ENCODE peak calls at places on chromosome 3, in six cellular contexts. E, U, B, Q, F and I are unnamed samples.

GRCh38 chr3:72342450-72342849 is 505.8 kb downstream of the SHQ1 start:
- DNase-seq in U (no peak), B (no peak), Q (no peak), E (peak), F (no peak), I (no peak)

GRCh38 chr3:31377045-31377642 is 155.6 kb upstream of the STT3B start:
- DNase-seq in B (no peak), U (peak), F (peak), Q (no peak), E (no peak), I (no peak)

GRCh38 chr3:29186131-29186599 is 94.7 kb upstream of the RBMS3 start:
- DNase-seq in E (no peak), F (no peak), U (no peak), B (no peak), Q (no peak), I (no peak)

GRCh38 chr3:73766599-73767378 is 142.0 kb upstream of the PDZRN3 start:
- DNase-seq in F (no peak), Q (no peak), B (no peak), E (no peak), U (no peak), I (no peak)

GRCh38 chr3:183312433-183312832 is 59.4 kb downstream of the B3GNT5 start:
- DNase-seq in U (no peak), Q (no peak), B (no peak), E (no peak), F (no peak), I (no peak)

GRCh38 chr3:151816091-151816604 is 2.2 kb downstream of the AADAC start:
- DNase-seq in Q (no peak), U (peak), E (no peak), F (peak), B (no peak), I (peak)

GRCh38 chr3:23877324-23877980 is 39.3 kb downstream of the NKIRAS1 start:
- DNase-seq in U (peak), B (no peak), F (no peak), Q (no peak), E (no peak), I (no peak)

GRCh38 chr3:132509506-132509905 is 87.6 kb upstream of the ACKR4 start:
- DNase-seq in F (no peak), U (no peak), B (no peak), E (no peak), Q (no peak), I (no peak)

GRCh38 chr3:196255776-196256175 is 31.8 kb downstream of the PCYT1A start:
- DNase-seq in E (no peak), F (no peak), Q (no peak), U (peak), B (no peak), I (no peak)

GRCh38 chr3:122353215-122353614 is 28.2 kb downstream of the CSTA start:
- DNase-seq in B (no peak), Q (no peak), F (no peak), E (no peak), U (no peak), I (no peak)

GRCh38 chr3:14016900-14017475 is 107.7 kb downstream of the CHCHD4 start:
- DNase-seq in Q (no peak), F (no peak), E (no peak), U (peak), B (no peak), I (peak)

GRCh38 chr3:144670560-144670959 is 698.9 kb downstream of the DIPK2A start:
- DNase-seq in B (no peak), F (no peak), Q (no peak), E (no peak), U (no peak), I (no peak)

GRCh38 chr3:11530153-11530721 is 113.5 kb downstream of the VGLL4 start:
- DNase-seq in F (no peak), U (peak), E (no peak), B (no peak), Q (no peak), I (no peak)

GRCh38 chr3:147410126-147410517 is 957 bp downstream of the ZIC1 start:
- DNase-seq in E (no peak), Q (no peak), F (no peak), B (no peak), U (no peak), I (no peak)

GRCh38 chr3:95049841-95050240 is 987.0 kb downstream of the NSUN3 start:
- DNase-seq in F (no peak), Q (no peak), B (no peak), E (no peak), U (no peak), I (no peak)

GRCh38 chr3:123773681-123774431 is 110.3 kb downstream of the MYLK start:
- DNase-seq in B (no peak), F (no peak), Q (no peak), U (no peak), E (no peak), I (no peak)

GRCh38 chr3:29064085-29064484 is 216.8 kb upstream of the RBMS3 start:
- DNase-seq in F (no peak), E (no peak), B (no peak), U (no peak), Q (no peak), I (no peak)

GRCh38 chr3:156382458-156383346 is 172.2 kb downstream of the SSR3 start:
- DNase-seq in U (peak), B (peak), E (no peak), F (peak), Q (peak), I (peak)

GRCh38 chr3:133644768-133645167 is 17.0 kb downstream of the TOPBP1 start:
- DNase-seq in E (no peak), B (no peak), F (no peak), Q (no peak), U (peak), I (no peak)

GRCh38 chr3:172317984-172318383 is 130.3 kb downstream of the GHSR start:
- DNase-seq in B (no peak), U (no peak), Q (no peak), E (no peak), F (no peak), I (peak)

GRCh38 chr3:191085091-191085490 is 114.0 kb upstream of the OSTN start:
- DNase-seq in Q (no peak), U (no peak), B (no peak), E (no peak), F (no peak), I (no peak)

GRCh38 chr3:193016437-193016887 is 98.8 kb upstream of the MB21D2 start:
- DNase-seq in B (no peak), U (no peak), E (no peak), F (peak), Q (no peak), I (no peak)

GRCh38 chr3:150603090-150603887 is at the start of gene SELENOT:
- DNase-seq in B (peak), E (peak), Q (peak), U (peak), F (peak), I (peak)

GRCh38 chr3:39665441-39665840 is 144.0 kb upstream of the MYRIP start:
- DNase-seq in Q (no peak), B (no peak), F (no peak), U (no peak), E (no peak), I (no peak)

GRCh38 chr3:59678042-59678707 is 628.4 kb upstream of the CFAP20DC start:
- DNase-seq in U (no peak), Q (no peak), B (no peak), E (no peak), F (peak), I (no peak)

GRCh38 chr3:114672692-114673447 is 379.0 kb downstream of the TIGIT start:
- DNase-seq in U (no peak), B (no peak), E (no peak), Q (no peak), F (no peak), I (no peak)

GRCh38 chr3:143977326-143978262 is 6.0 kb downstream of the DIPK2A start:
- DNase-seq in U (no peak), B (no peak), Q (no peak), E (no peak), F (no peak), I (no peak)

GRCh38 chr3:140467104-140467577 is 210.7 kb upstream of the TRIM42 start:
- DNase-seq in F (no peak), Q (no peak), B (no peak), U (peak), E (no peak), I (no peak)

GRCh38 chr3:108513961-108514360 is 3.6 kb upstream of the MYH15 start:
- DNase-seq in E (no peak), Q (no peak), B (no peak), F (no peak), U (no peak), I (no peak)

GRCh38 chr3:44019736-44020135 is 221.9 kb upstream of the TOPAZ1 start:
- DNase-seq in F (no peak), B (no peak), Q (no peak), U (no peak), E (no peak), I (no peak)

GRCh38 chr3:66376568-66376967 is 124.3 kb downstream of the LRIG1 start:
- DNase-seq in E (no peak), U (peak), B (no peak), Q (no peak), F (no peak), I (peak)

GRCh38 chr3:128229077-128229837 is 76.0 kb downstream of the EEFSEC start:
- DNase-seq in F (no peak), B (no peak), Q (no peak), U (no peak), E (no peak), I (no peak)

GRCh38 chr3:48656061-48656840 is 6.4 kb downstream of the CELSR3 start:
- DNase-seq in Q (peak), F (peak), U (peak), B (peak), E (peak), I (peak)

GRCh38 chr3:188296761-188297689 is 143.1 kb downstream of the LPP start:
- DNase-seq in U (peak), Q (no peak), B (no peak), F (no peak), E (no peak), I (peak)

DNA sequence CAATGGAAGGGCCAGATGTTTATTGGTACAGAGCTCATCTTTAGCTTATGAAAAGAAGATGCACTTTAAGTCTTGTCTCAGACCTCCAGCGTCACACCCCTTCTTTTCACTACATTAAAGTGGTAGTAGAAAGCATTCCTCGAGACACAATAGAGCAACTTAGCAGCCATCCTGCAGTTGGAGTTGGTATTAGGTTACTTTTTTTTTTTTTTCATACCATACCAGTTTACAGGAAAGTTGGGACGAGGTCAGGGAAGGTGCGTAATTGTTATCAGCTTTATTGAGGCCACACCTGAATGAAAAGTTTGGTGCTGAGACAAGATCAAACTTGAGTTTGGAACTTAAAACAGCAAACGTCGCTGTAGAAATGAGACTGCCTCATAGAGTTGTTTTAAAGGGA is 203.8 kb downstream of the SOX2 start:
- DNase-seq in F (no peak), Q (no peak), B (no peak), E (no peak), U (no peak), I (no peak)
- TF ChIP-seq POLR2AphosphoS5 in F (no peak), Q (no peak), B (no peak), E (no peak), U (no peak), I (no peak)

DNA sequence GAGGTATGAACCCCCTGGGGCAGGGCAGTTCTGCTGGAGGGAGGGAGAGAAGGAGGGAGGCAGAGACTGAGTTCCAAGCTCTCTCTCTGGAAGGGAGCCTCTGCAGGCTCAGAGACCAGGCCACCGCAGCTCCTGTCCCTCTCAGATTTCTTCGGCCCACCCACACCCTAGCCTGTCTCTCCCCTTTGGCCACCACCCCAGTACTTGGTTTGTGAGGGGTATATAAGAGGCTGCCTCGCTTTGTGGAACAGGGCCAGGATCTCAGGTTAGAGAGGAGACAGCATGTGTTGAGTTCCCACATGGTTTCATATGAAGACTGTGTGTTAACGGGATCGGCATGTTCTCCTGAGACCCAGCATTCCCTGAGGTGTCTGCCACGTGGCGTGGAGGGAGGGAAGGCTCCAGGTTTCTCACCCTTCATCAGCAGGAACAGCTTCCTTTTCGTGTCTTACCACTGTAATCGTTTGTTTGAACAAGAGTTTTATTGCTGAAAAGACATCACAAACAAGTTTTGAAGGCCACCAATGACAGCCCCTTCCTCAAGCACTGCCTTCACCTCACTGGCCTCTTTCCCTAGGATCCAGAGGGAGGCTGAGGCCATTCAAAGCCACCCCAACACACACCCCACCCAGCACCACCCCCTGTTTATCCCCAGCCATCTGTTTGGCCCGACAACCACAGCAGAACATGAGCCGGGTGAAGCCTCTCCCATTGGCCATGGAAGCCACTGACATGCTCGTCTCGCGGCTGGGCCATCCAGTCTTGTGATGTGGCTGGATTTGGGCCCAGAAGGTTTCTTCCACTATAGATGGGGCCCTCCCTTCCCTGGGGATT is 9.8 kb downstream of the BHLHE40 start:
- DNase-seq in E (no peak), Q (no peak), F (no peak), U (no peak), B (no peak), I (peak)
- TF ChIP-seq POLR2A in E (no peak), Q (no peak), F (no peak), U (no peak), B (no peak), I (no peak)

GRCh38 chr3:52231502-52232278 is 6.2 kb upstream of the TLR9 start:
- DNase-seq in F (peak), B (peak), Q (peak), E (peak), U (no peak), I (peak)
- TF ChIP-seq POLR2AphosphoS5 in F (peak), B (no peak), Q (peak), E (peak), U (no peak), I (peak)

GRCh38 chr3:127224118-127224517 is 31.2 kb downstream of the PRR23E start:
- DNase-seq in B (no peak), U (no peak), E (no peak), Q (no peak), F (no peak), I (no peak)

GRCh38 chr3:127226451-127226850 is 33.5 kb downstream of the PRR23E start:
- DNase-seq in B (no peak), E (no peak), Q (no peak), F (no peak), U (no peak), I (no peak)

GRCh38 chr3:127228866-127229265 is 35.9 kb downstream of the PRR23E start:
- DNase-seq in Q (no peak), E (no peak), U (no peak), B (no peak), F (no peak), I (no peak)

GRCh38 chr3:127222664-127223063 is 29.7 kb downstream of the PRR23E start:
- DNase-seq in Q (no peak), B (no peak), U (no peak), E (no peak), F (no peak), I (no peak)

DNA sequence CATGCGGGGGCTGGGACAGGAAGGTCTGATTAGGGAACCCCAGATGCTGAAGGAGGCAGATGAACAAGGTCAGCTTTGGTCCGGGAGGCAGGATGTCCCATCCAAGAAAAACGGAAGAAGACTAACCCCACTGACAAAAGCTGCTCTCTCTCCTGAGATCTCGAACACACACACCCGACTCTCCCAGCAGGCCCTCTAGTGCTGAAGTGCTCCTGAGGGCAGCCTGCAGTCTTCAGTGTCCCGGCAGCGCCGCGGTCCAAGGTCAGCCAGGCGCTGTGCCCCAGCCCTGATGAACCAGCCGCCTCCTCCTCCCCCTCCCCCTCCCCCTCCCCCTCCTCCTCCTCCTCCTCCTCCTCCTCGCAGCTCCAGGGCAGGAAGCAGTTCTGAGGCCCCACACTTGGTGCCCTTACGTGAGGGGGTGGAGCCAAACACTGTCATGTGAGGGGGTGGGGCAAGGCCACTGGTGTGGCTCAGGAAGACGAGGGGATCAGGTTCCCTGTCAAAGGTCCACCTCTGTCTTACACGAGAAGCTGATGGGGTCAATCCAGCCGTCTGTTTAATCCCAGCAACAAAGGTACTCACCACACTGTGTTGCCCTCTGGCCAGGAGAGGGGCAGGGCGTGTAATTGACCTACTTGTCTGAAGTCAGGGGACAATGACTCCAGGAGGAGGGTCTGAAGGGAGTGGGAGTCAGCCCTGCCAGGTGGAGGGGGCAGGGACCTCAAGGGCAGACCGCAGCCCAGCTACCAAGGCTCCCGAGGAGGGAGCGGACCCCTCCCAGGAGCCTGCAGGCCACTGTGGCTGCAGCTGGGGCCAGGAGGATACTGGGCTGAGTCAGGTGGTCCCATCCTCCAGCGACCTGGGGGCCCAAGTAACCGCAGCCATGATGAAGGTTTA is 34.3 kb downstream of the PRR23E start:
- DNase-seq in Q (peak), F (no peak), U (peak), B (no peak), E (no peak), I (no peak)
- TF ChIP-seq POLR2A in Q (no peak), F (no peak), U (no peak), B (no peak), E (no peak), I (no peak)

GRCh38 chr3:42600958-42601675 is 631 bp downstream of the NKTR start:
- DNase-seq in U (peak), Q (no peak), F (peak), B (peak), E (no peak), I (peak)
- TF ChIP-seq POLR2AphosphoS5 in U (no peak), Q (no peak), F (no peak), B (no peak), E (no peak), I (peak)

DNA sequence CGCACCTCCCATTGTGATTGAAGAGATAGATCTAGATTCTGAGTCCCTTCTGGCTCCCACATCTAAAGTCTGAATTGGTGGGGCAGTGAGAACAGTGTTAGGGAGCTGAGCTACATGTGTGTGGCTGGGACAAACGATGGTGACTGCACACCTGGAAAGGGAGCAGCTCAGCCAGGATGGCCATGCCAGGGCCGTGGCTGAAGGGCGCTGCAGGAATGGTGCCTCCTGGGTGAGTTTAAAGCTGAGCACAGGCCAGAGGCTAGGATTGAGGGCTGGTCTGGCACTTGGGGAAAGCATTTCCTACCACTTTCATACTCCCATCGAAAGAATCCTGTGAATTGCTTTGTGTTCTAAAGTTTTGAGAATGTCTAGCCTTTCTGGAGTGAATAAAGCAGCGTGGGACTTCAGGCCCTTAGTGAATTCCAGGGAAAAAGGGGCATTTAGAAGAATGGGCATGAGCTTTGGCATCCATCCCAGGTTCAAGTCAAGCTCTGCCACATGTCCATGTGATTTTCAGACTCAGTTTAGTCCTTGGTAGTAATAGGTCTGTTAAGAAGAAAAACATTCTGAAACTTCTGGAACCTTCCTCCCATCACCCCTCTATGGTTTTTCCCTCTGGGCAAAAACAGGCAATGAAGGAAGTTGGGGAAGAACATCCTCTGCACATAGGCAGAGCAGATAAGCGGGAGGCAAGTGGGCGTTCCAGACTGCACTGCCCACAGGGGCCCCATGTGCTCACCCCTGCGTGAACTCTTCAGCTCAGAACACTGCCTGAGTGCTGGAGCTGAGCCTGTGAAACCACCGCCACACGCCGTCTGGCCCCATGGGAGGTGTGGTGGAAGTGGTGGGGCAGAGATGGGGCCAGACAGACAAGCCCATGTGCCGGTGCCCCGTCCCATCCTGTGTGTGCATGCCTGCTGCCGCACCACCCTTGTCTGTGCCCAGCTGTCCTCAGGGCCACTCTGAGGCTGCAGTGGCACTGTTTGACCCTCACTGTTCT is 12.9 kb upstream of the CPNE9 start:
- DNase-seq in E (peak), Q (peak), B (peak), F (no peak), U (no peak), I (no peak)
- TF ChIP-seq POLR2A in E (no peak), Q (peak), B (no peak), F (no peak), U (no peak), I (no peak)